ENCODE peak calls at places on chromosomes 12 and 14, in six cellular contexts. Z is left ventricle myocardium inferior, M is sigmoid colon, G is trophoblast cell, S is GM23248, Q is uterus. R is an unnamed sample.
A peak's percentile ranks its signal among the peaks of the same experiment; 100 is the strongest.

GRCh38 chr12:126708492-126708896 is 1558.5 kb upstream of the TMEM132C start:
- DNase-seq in Q (no peak), G (no peak), S (peak; percentile 20), Z (no peak), M (no peak), R (no peak)

GRCh38 chr14:105582639-105583038 is 56.3 kb downstream of the TMEM121 start:
- DNase-seq in S (no peak), G (no peak), M (no peak), Q (no peak), Z (no peak), R (no peak)

GRCh38 chr14:56889705-56890104 is 79.4 kb upstream of the OTX2 start:
- DNase-seq in M (no peak), S (no peak), G (no peak), Q (no peak), Z (no peak), R (no peak)

GRCh38 chr12:25723921-25724491 is 170.9 kb upstream of the LMNTD1 start:
- DNase-seq in S (peak; percentile 72), M (no peak), Z (no peak), Q (no peak), G (peak; percentile 83), R (peak; percentile 13)

GRCh38 chr14:64234877-64235651 is 59.1 kb downstream of the ESR2 start:
- DNase-seq in Q (no peak), Z (no peak), M (no peak), S (no peak), G (peak; percentile 36), R (peak; percentile 23)

GRCh38 chr12:26970136-26970535 is 31.9 kb downstream of the FGFR1OP2 start:
- DNase-seq in Z (no peak), G (no peak), Q (no peak), M (no peak), S (no peak), R (no peak)

GRCh38 chr14:78947681-78948080 is 777.5 kb downstream of the NRXN3 start:
- DNase-seq in M (no peak), Q (no peak), S (no peak), Z (no peak), G (no peak), R (no peak)

GRCh38 chr12:81077686-81078441 is at the start of gene ACSS3:
- DNase-seq in Z (peak; percentile 75), S (peak; percentile 45), Q (peak; percentile 71), G (no peak), M (peak; percentile 74), R (no peak)

GRCh38 chr14:75299064-75299463 is 20.4 kb downstream of the FOS start:
- DNase-seq in M (peak; percentile 88), Q (peak; percentile 58), G (peak; percentile 98), Z (no peak), S (peak; percentile 64), R (peak; percentile 62)

GRCh38 chr14:57962293-57962996 is 96.6 kb upstream of the SLC35F4 start:
- DNase-seq in M (no peak), Q (peak; percentile 22), G (no peak), Z (no peak), S (no peak), R (no peak)

GRCh38 chr12:128807161-128807724 is 16.5 kb downstream of the SLC15A4 start:
- DNase-seq in M (peak; percentile 48), G (peak; percentile 24), S (no peak), Z (no peak), Q (no peak), R (no peak)

GRCh38 chr12:2794261-2794735 is 472 bp upstream of the FKBP4 start:
- DNase-seq in Z (no peak), G (peak; percentile 5), S (peak; percentile 55), M (no peak), Q (no peak), R (no peak)

GRCh38 chr14:85934123-85934885 is 404.4 kb downstream of the FLRT2 start:
- DNase-seq in S (peak; percentile 42), Q (peak; percentile 14), G (peak; percentile 50), Z (no peak), M (peak; percentile 61), R (no peak)

GRCh38 chr12:107762874-107763273 is 1.9 kb upstream of the PRDM4 start:
- DNase-seq in Z (no peak), Q (no peak), G (no peak), M (no peak), S (no peak), R (no peak)

GRCh38 chr14:98120831-98121464 is 1151.0 kb downstream of the BCL11B start:
- DNase-seq in S (no peak), Q (no peak), Z (no peak), G (no peak), M (no peak), R (peak; percentile 90)

GRCh38 chr12:131840643-131841416 is 12.6 kb downstream of the MMP17 start:
- DNase-seq in G (peak; percentile 34), M (no peak), Q (no peak), S (no peak), Z (no peak), R (no peak)

GRCh38 chr14:57245941-57246340 is 22.8 kb downstream of the EXOC5 start:
- DNase-seq in M (no peak), Q (no peak), G (no peak), S (peak; percentile 23), Z (no peak), R (no peak)

GRCh38 chr12:1445807-1446206 is 148.6 kb downstream of the FBXL14 start:
- DNase-seq in Z (no peak), S (no peak), G (no peak), Q (no peak), M (no peak), R (no peak)

GRCh38 chr12:131454418-131455217 is 256.3 kb upstream of the SFSWAP start:
- DNase-seq in S (peak; percentile 34), G (peak; percentile 64), Q (no peak), Z (no peak), M (no peak), R (no peak)

GRCh38 chr12:110109037-110109836 is 14.9 kb upstream of the IFT81 start:
- DNase-seq in G (peak; percentile 49), S (peak; percentile 99), Z (peak; percentile 61), Q (peak; percentile 87), M (peak; percentile 98), R (peak; percentile 31)

GRCh38 chr12:2301531-2302461 is 249.0 kb downstream of the CACNA1C start:
- DNase-seq in M (peak; percentile 73), Z (peak; percentile 67), S (peak; percentile 92), Q (no peak), G (peak; percentile 33), R (no peak)

GRCh38 chr14:103657466-103657865 is 28.5 kb downstream of the KLC1 start:
- DNase-seq in M (peak; percentile 78), Z (peak; percentile 34), G (peak; percentile 47), Q (peak; percentile 63), S (peak; percentile 94), R (no peak)

GRCh38 chr12:46982629-46983392 is 96.6 kb upstream of the PCED1B start:
- DNase-seq in S (no peak), G (no peak), Q (no peak), Z (no peak), M (no peak), R (no peak)

GRCh38 chr14:52835122-52835903 is 43.9 kb upstream of the GNPNAT1 start:
- DNase-seq in S (peak; percentile 93), G (peak; percentile 89), M (no peak), Q (no peak), Z (no peak), R (peak; percentile 37)

GRCh38 chr12:63989301-63989845 is 144.9 kb downstream of the SRGAP1 start:
- DNase-seq in M (no peak), S (peak; percentile 52), Q (peak; percentile 31), Z (no peak), G (no peak), R (no peak)

GRCh38 chr14:35988972-35989690 is 163.0 kb downstream of the BRMS1L start:
- DNase-seq in G (no peak), Q (no peak), M (no peak), Z (no peak), S (no peak), R (no peak)

GRCh38 chr12:92810370-92810769 is 107.6 kb downstream of the PLEKHG7 start:
- DNase-seq in G (no peak), S (no peak), M (no peak), Z (no peak), Q (no peak), R (no peak)

DNA sequence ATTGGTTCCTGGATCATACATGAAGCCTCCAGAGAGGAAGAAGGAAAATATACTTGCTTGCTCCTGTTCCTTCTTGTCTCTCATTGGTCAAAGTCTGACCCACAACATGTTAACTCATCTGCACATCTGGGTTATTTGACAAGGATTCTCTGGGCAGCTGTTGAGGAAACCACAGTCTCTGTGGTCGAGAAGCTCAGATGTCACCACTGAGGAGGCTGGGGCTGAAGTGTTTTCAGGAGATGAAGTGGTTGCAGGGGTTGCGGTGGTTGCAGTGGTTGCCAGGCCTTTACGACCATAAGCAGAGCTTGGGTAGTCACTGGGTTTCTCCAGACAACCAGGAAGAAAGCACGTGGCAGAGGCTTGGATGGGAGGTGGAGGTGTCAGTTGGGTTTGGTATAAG is 265.0 kb upstream of the LRIG3 start:
- DNase-seq in Q (no peak), M (no peak), S (no peak), G (no peak), Z (no peak), R (no peak)
- H3K27ac ChIP-seq in Q (no peak overlapping the region), M (no peak overlapping the region), S (no peak overlapping the region), G (no peak overlapping the region), Z (no peak overlapping the region), R (no peak overlapping the region)

GRCh38 chr14:68405959-68406358 is 386.9 kb downstream of the ZFP36L1 start:
- DNase-seq in Q (no peak), G (peak; percentile 66), S (peak; percentile 86), M (no peak), Z (no peak), R (peak; percentile 84)
- H3K4me1 ChIP-seq in Q (peaks cover 15% of the 10 kb centered on the region), G (peaks cover 17% of the 10 kb centered on the region), S (peaks cover 66% of the 10 kb centered on the region), M (peaks cover 8% of the 10 kb centered on the region), Z (peaks cover 48% of the 10 kb centered on the region), R (peaks cover 36% of the 10 kb centered on the region)

GRCh38 chr12:112664569-112664968 is 127.0 kb upstream of the RPH3A start:
- DNase-seq in Z (no peak), Q (no peak), M (no peak), G (peak; percentile 33), S (peak; percentile 6), R (no peak)

DNA sequence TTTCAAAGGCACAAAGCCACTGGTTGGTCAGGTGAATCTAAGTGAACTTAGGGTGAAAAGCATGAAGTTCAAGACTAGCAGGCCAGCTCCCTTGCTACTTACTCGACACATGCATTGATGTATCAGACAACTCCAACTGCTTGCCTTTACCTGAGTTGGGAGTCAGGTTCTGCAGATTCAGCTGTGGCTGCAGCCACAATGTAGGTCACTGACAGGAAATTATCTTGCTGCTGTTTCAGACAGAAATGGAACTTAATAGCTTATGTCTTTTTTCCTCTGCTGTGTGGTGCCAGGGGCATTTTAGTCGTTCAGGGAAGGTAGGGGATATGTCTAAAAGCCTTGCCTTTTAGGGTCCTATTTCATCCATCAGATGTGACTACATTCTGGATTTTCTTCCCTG is 125.6 kb upstream of the RPH3A start:
- DNase-seq in G (no peak), S (no peak), M (no peak), Q (no peak), Z (no peak), R (no peak)
- H3K27ac ChIP-seq in G (no peak overlapping the region), S (no peak overlapping the region), M (no peak overlapping the region), Q (no peak overlapping the region), Z (no peak overlapping the region), R (no peak overlapping the region)

GRCh38 chr12:88856201-88856600 is 275.9 kb upstream of the KITLG start:
- DNase-seq in Q (no peak), G (no peak), Z (no peak), M (no peak), S (no peak), R (no peak)

GRCh38 chr12:88855301-88855700 is 275.0 kb upstream of the KITLG start:
- DNase-seq in M (no peak), Q (no peak), S (no peak), Z (no peak), G (no peak), R (no peak)

GRCh38 chr12:88854260-88854659 is 274.0 kb upstream of the KITLG start:
- DNase-seq in S (peak; percentile 77), M (no peak), Q (no peak), G (peak; percentile 46), Z (no peak), R (peak; percentile 95)
- H3K4me1 ChIP-seq in S (peaks cover 32% of the 10 kb centered on the region), M (no peaks in the 10 kb centered on the region), Q (no peaks in the 10 kb centered on the region), G (peaks cover 4% of the 10 kb centered on the region), Z (no peaks in the 10 kb centered on the region), R (peaks cover 9% of the 10 kb centered on the region)